ENCODE peak calls at places on chromosomes 5 and 9, in seven cellular contexts. W is epithelial cell of proximal tubule, K is A549, Y is mucosa of descending colon, U is tibial artery, B is gastrocnemius medialis, C is heart left ventricle. A is an unnamed sample.

GRCh38 chr9:98117984-98118639 is 910 bp downstream of the TRIM14 start:
- DNase-seq in W (no peak), Y (peak), K (peak), B (no peak), C (no peak), U (no peak), A (no peak)

GRCh38 chr5:161507591-161507990 is 38.9 kb downstream of the GABRB2 start:
- DNase-seq in B (no peak), K (no peak), C (no peak), W (no peak), U (no peak), Y (no peak), A (no peak)

GRCh38 chr5:155193018-155193417 is 179.5 kb downstream of the KIF4B start:
- DNase-seq in K (no peak), B (no peak), Y (no peak), C (no peak), U (no peak), W (no peak), A (no peak)

GRCh38 chr5:132493241-132493640 is 2.7 kb upstream of the IRF1 start:
- DNase-seq in W (no peak), U (peak), K (no peak), C (peak), Y (no peak), B (no peak), A (peak)

GRCh38 chr5:92808474-92808873 is 772.5 kb downstream of the NR2F1-AS1 start:
- DNase-seq in U (no peak), B (no peak), Y (no peak), W (no peak), K (no peak), C (no peak), A (no peak)

GRCh38 chr5:139251281-139251687 is 42.3 kb upstream of the MATR3 start:
- DNase-seq in K (no peak), U (no peak), B (no peak), C (no peak), W (no peak), Y (no peak), A (no peak)

GRCh38 chr5:113246371-113246870 is 188.4 kb downstream of the TSSK1B start:
- DNase-seq in W (no peak), Y (no peak), B (no peak), U (no peak), K (no peak), C (no peak), A (no peak)

GRCh38 chr9:133273098-133273497 is 1.9 kb downstream of the ABO start:
- DNase-seq in Y (no peak), U (no peak), K (no peak), C (no peak), W (no peak), B (no peak), A (peak)

GRCh38 chr9:69943146-69943545 is 100.5 kb upstream of the MAMDC2 start:
- DNase-seq in K (no peak), C (no peak), W (no peak), Y (no peak), U (no peak), B (no peak), A (no peak)

GRCh38 chr5:141050622-141051525 is at the start of gene PCDHB1:
- DNase-seq in C (no peak), U (no peak), K (no peak), Y (no peak), W (no peak), B (no peak), A (no peak)

GRCh38 chr5:154575869-154576806 is 98.1 kb upstream of the HAND1 start:
- DNase-seq in C (no peak), B (no peak), W (no peak), U (no peak), Y (no peak), K (no peak), A (no peak)

GRCh38 chr9:129383005-129383414 is 204.9 kb upstream of the IER5L start:
- DNase-seq in C (peak), W (no peak), Y (peak), U (peak), K (no peak), B (peak), A (no peak)

GRCh38 chr5:80870442-80870841 is 89.7 kb upstream of the RASGRF2 start:
- DNase-seq in C (no peak), U (no peak), K (no peak), Y (no peak), W (no peak), B (no peak), A (no peak)

GRCh38 chr9:33404782-33405362 is 2.5 kb upstream of the AQP7 start:
- DNase-seq in B (no peak), U (no peak), W (no peak), K (no peak), Y (no peak), C (no peak), A (no peak)

GRCh38 chr9:25964239-25964638 is 286.0 kb upstream of the TUSC1 start:
- DNase-seq in C (no peak), Y (no peak), B (no peak), U (no peak), W (peak), K (peak), A (no peak)

GRCh38 chr9:113657765-113658564 is 194.4 kb downstream of the RGS3 start:
- DNase-seq in C (peak), B (peak), W (no peak), Y (peak), K (peak), U (peak), A (peak)

GRCh38 chr9:7174884-7175283 is 417.1 kb downstream of the KDM4C start:
- DNase-seq in K (peak), Y (no peak), C (no peak), W (no peak), B (no peak), U (no peak), A (no peak)

GRCh38 chr9:21031091-21031817 is at the start of gene HACD4:
- DNase-seq in W (no peak), B (peak), K (peak), C (peak), U (peak), Y (peak), A (no peak)

GRCh38 chr5:52915176-52915875 is 73.8 kb upstream of the ITGA2 start:
- DNase-seq in U (no peak), K (peak), C (no peak), Y (no peak), W (peak), B (no peak), A (no peak)

GRCh38 chr5:170221319-170221718 is 11.5 kb upstream of the C5orf58 start:
- DNase-seq in U (no peak), C (no peak), B (no peak), K (no peak), Y (no peak), W (no peak), A (no peak)

GRCh38 chr5:145101246-145101645 is 733.9 kb downstream of the PRELID2 start:
- DNase-seq in C (no peak), K (peak), W (no peak), U (no peak), Y (no peak), B (no peak), A (no peak)

GRCh38 chr9:36704148-36704547 is 131.5 kb downstream of the MELK start:
- DNase-seq in C (no peak), U (no peak), B (no peak), K (no peak), Y (no peak), W (no peak), A (no peak)

GRCh38 chr9:118631956-118632355 is 737.3 kb downstream of the BRINP1 start:
- DNase-seq in U (no peak), W (no peak), B (no peak), C (no peak), K (no peak), Y (no peak), A (no peak)

GRCh38 chr9:127578952-127579853 is 32.9 kb upstream of the STXBP1 start:
- DNase-seq in C (peak), U (peak), Y (peak), W (no peak), B (peak), K (peak), A (no peak)

GRCh38 chr5:4518924-4519660 is 621.0 kb upstream of the ADAMTS16 start:
- DNase-seq in U (no peak), B (no peak), Y (no peak), K (no peak), C (no peak), W (no peak), A (no peak)

GRCh38 chr5:133251296-133252132 is 199.7 kb downstream of the HSPA4 start:
- DNase-seq in U (no peak), B (no peak), Y (no peak), W (no peak), C (no peak), K (no peak), A (no peak)

GRCh38 chr5:133533541-133533940 is 78.8 kb downstream of the FSTL4 start:
- DNase-seq in W (no peak), C (no peak), K (no peak), Y (no peak), B (no peak), U (no peak), A (no peak)

GRCh38 chr5:170747357-170747756 is 36.2 kb upstream of the GABRP start:
- DNase-seq in Y (no peak), U (no peak), K (no peak), W (no peak), B (no peak), C (peak), A (no peak)

GRCh38 chr9:124365045-124365444 is 50.2 kb downstream of the PSMB7 start:
- DNase-seq in C (no peak), Y (no peak), U (no peak), B (no peak), K (no peak), W (no peak), A (no peak)

GRCh38 chr9:71253021-71253420 is 131.6 kb upstream of the TRPM3 start:
- DNase-seq in W (no peak), U (no peak), B (no peak), Y (no peak), C (no peak), K (no peak), A (no peak)

GRCh38 chr9:123402981-123403509 is 47.0 kb downstream of the CRB2 start:
- DNase-seq in Y (peak), K (no peak), B (no peak), C (no peak), U (no peak), W (no peak), A (no peak)

GRCh38 chr5:172164773-172165212 is 23.2 kb downstream of the STK10 start:
- DNase-seq in K (no peak), W (no peak), U (no peak), B (no peak), Y (no peak), C (peak), A (no peak)

GRCh38 chr5:179870952-179871351 is 12.3 kb upstream of the MRNIP start:
- DNase-seq in Y (no peak), B (no peak), U (no peak), C (no peak), K (no peak), W (no peak), A (no peak)

GRCh38 chr5:29924107-29924506 is 1269.4 kb upstream of the CDH6 start:
- DNase-seq in K (no peak), C (no peak), U (no peak), B (no peak), W (no peak), Y (no peak), A (no peak)
- TF ChIP-seq CTCF in K (no peak), C (no peak), U (no peak), B (no peak), W (no peak), Y (no peak), A (no peak)

GRCh38 chr5:151218177-151218576 is 5.7 kb downstream of the CCDC69 start:
- DNase-seq in B (no peak), U (no peak), C (no peak), Y (no peak), K (no peak), W (no peak), A (no peak)

GRCh38 chr5:151222054-151222768 is 1.7 kb downstream of the CCDC69 start:
- DNase-seq in U (peak), C (no peak), B (peak), Y (no peak), W (no peak), K (no peak), A (no peak)

GRCh38 chr5:151219138-151219537 is 4.8 kb downstream of the CCDC69 start:
- DNase-seq in W (no peak), B (peak), K (no peak), U (no peak), Y (no peak), C (no peak), A (no peak)

GRCh38 chr5:151221574-151221973 is 2.3 kb downstream of the CCDC69 start:
- DNase-seq in W (no peak), Y (no peak), C (no peak), B (peak), U (no peak), K (no peak), A (no peak)

GRCh38 chr5:151219789-151220188 is 4.1 kb downstream of the CCDC69 start:
- DNase-seq in W (no peak), C (no peak), B (peak), Y (no peak), K (no peak), U (no peak), A (no peak)
- TF ChIP-seq CTCF in W (peak), C (no peak), B (no peak), Y (no peak), K (no peak), U (no peak), A (no peak)

GRCh38 chr9:116116411-116116810 is 37.2 kb upstream of the PAPPA start:
- DNase-seq in C (no peak), B (no peak), W (no peak), K (no peak), U (no peak), Y (no peak), A (no peak)

GRCh38 chr9:116115731-116116353 is 37.7 kb upstream of the PAPPA start:
- DNase-seq in B (no peak), U (no peak), K (no peak), C (no peak), W (no peak), Y (no peak), A (no peak)

DNA sequence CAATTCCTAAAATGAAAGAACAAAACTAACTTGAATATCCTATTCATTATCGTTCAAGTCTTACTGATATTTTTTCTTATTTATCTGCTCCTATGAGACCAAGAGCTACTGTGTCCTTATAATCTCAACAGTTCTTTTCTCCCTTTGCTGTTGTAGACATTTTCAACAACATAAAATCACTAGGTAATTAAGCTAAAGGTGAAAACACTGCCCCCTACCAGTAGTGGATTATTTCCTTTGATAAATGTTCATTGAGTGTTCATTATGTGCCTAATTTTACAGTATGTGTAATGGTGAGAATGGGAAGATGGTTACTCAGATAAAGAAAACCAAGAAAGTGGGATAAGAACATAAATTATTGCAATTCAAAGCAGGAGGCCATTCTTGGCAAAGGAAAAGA is 41.4 kb upstream of the PAPPA start:
- DNase-seq in U (no peak), Y (no peak), W (no peak), K (peak), C (no peak), B (no peak), A (no peak)
- TF ChIP-seq CTCF in U (no peak), Y (no peak), W (peak), K (peak), C (peak), B (no peak), A (peak)

DNA sequence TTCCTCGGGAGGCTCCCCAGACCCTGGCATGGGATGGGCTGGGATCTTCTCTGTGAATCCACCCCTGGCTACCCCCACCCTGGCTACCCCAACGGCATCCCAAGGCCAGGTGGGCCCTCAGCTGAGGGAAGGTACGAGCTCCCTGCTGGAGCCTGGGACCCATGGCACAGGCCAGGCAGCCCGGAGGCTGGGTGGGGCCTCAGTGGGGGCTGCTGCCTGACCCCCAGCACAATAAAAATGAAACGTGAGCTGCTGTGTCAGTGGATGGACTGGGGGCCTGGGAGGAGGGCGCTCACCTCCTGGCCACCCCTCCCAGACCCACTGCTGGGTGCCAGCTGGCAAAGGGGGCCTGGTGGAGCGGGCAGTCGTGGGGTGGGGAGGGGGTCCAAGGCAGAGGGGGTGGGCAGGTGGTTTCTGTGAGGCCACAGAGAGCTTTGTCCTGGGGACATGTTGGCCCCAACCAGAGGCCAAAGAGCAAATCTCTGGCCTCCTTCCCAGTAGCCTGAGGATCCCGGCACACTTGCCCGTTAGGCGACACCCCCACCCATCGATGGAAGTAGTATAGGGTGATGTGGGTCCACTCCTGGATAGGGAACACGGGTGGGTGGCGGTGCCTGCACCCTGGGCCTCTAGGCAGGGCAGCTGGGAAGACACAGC is 9.8 kb downstream of the EGFL7 start:
- DNase-seq in W (no peak), B (no peak), K (no peak), U (no peak), C (no peak), Y (peak), A (no peak)
- TF ChIP-seq CTCF in W (no peak), B (no peak), K (no peak), U (no peak), C (no peak), Y (no peak), A (no peak)

DNA sequence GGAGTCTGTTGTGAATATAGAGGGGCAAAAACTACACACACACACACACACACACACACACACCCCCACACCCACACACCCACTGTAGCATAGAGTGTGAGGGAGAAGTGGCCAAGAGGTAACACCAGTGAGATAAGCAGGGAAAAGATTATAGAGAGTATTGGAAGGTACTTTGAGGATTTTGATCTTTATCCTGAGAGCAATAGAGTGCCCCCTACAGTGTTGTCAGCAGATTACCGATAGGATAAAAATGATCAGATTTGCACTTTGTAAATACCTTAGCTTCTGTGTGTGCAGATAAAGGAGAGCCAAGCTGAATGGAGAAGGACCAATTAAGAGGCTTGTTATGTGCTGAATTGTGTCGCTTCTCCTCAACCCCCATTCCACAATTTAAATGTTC is 32.3 kb downstream of the ERCC6L2 start:
- DNase-seq in Y (no peak), U (no peak), K (no peak), C (no peak), W (no peak), B (no peak), A (no peak)
- TF ChIP-seq CTCF in Y (no peak), U (no peak), K (peak), C (no peak), W (peak), B (no peak), A (peak)

GRCh38 chr5:177449140-177450061 is 2.8 kb downstream of the PRR7 start:
- DNase-seq in U (no peak), C (no peak), K (no peak), B (no peak), W (no peak), Y (no peak), A (no peak)

GRCh38 chr5:177447066-177447610 is 524 bp downstream of the PRR7 start:
- DNase-seq in W (no peak), C (peak), U (no peak), B (no peak), Y (peak), K (peak), A (no peak)

GRCh38 chr5:177448244-177448950 is 1.8 kb downstream of the PRR7 start:
- DNase-seq in U (no peak), Y (no peak), C (no peak), B (no peak), K (no peak), W (no peak), A (no peak)

GRCh38 chr5:177446184-177447065 is at the start of gene PRR7:
- DNase-seq in U (no peak), Y (peak), W (no peak), C (peak), K (peak), B (no peak), A (no peak)

DNA sequence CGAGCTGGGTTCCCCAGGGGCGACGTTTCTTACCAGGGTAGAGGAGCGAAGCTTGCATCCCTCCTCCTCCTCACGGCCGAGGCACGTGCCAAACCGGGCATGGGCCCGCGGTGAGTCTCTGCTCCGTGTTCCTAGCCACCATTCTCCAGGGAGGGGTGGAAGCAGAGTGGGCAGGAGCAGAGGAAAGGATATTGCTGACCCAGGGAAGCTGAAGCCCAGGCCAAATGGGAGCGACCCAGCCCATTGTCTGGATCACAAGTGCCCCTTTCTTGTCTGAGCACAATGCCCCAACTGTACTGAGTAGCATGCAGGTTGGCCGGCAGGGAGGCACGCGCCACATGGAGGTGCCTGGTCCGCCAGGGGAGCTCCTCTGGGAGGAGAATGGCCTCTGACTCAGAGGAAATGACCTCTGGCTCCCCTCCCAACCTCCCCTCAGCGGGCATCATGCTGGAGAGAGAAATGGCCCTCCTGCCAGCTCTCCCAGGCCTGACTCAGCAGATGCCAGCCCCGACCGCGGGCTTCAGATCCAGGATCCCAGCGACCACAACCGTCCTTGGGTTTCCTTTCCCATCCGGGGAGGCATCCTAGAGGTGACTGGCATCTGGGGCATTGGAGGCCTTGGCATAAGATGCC is 1.1 kb downstream of the PRR7 start:
- DNase-seq in B (no peak), W (peak), C (peak), Y (no peak), U (peak), K (peak), A (no peak)
- TF ChIP-seq CTCF in B (no peak), W (peak), C (no peak), Y (no peak), U (no peak), K (no peak), A (no peak)

GRCh38 chr9:135478858-135479468 is 619 bp upstream of the PPP1R26 start:
- DNase-seq in B (no peak), C (peak), U (no peak), Y (peak), W (no peak), K (peak), A (no peak)
- TF ChIP-seq CTCF in B (no peak), C (no peak), U (no peak), Y (no peak), W (peak), K (peak), A (peak)